ENCODE peak calls at places on chromosomes 5 and 9, in six cellular contexts. K is H9, H is IMR-90, T is H1, B is trophoblast cell, I is neuronal stem cell. E is an unnamed sample.
A peak's percentile ranks its signal among the peaks of the same experiment; 100 is the strongest.

GRCh38 chr5:16578474-16578883 is 38.3 kb downstream of the RETREG1 start:
- DNase-seq in K (no peak), H (no peak), T (no peak), B (no peak), I (no peak), E (no peak)

GRCh38 chr5:90640484-90641059 is 82.0 kb downstream of the ADGRV1 start:
- DNase-seq in K (no peak), H (no peak), T (no peak), B (no peak), I (no peak), E (no peak)

GRCh38 chr5:137834498-137834897 is 33.2 kb upstream of the MYOT start:
- DNase-seq in K (no peak), H (no peak), T (no peak), B (no peak), I (peak; percentile 5), E (no peak)

GRCh38 chr9:69818946-69819345 is 1.7 kb upstream of the CFAP95 start:
- DNase-seq in K (no peak), H (peak; percentile 41), T (no peak), B (no peak), I (no peak), E (peak; percentile 22)

GRCh38 chr5:44002381-44002901 is 386.8 kb downstream of the FGF10 start:
- DNase-seq in K (no peak), H (peak; percentile 37), T (no peak), B (no peak), I (no peak), E (peak; percentile 45)

GRCh38 chr9:89418882-89419641 is 78.9 kb downstream of the SEMA4D start:
- DNase-seq in K (no peak), H (no peak), T (no peak), B (no peak), I (no peak), E (no peak)

GRCh38 chr9:127451681-127452480 is 571 bp downstream of the LRSAM1 start:
- DNase-seq in K (peak; percentile 68), H (peak; percentile 57), T (peak; percentile 75), B (peak; percentile 56), I (no peak), E (peak; percentile 80)

GRCh38 chr5:144547098-144547499 is 376.4 kb downstream of the KCTD16 start:
- DNase-seq in K (no peak), H (peak; percentile 3), T (no peak), B (peak; percentile 39), I (no peak), E (no peak)

GRCh38 chr5:61702784-61703183 is 370.7 kb downstream of the ZSWIM6 start:
- DNase-seq in K (no peak), H (no peak), T (no peak), B (no peak), I (no peak), E (no peak)

GRCh38 chr5:72949481-72949880 is 6.4 kb upstream of the FCHO2 start:
- DNase-seq in K (no peak), H (no peak), T (no peak), B (no peak), I (no peak), E (no peak)

GRCh38 chr5:125412561-125413535 is 666.4 kb upstream of the ZNF608 start:
- DNase-seq in K (peak; percentile 87), H (peak; percentile 91), T (peak; percentile 62), B (peak; percentile 41), I (peak; percentile 80), E (peak; percentile 96)

GRCh38 chr5:148740966-148741742 is 85.3 kb upstream of the ADRB2 start:
- DNase-seq in K (no peak), H (peak; percentile 85), T (no peak), B (peak; percentile 78), I (peak; percentile 33), E (peak; percentile 74)

GRCh38 chr5:73448451-73449136 is at the start of gene FOXD1:
- DNase-seq in K (peak; percentile 93), H (peak; percentile 97), T (peak; percentile 88), B (peak; percentile 74), I (no peak), E (peak; percentile 94)

GRCh38 chr9:95815153-95815552 is 60.3 kb upstream of the ERCC6L2 start:
- DNase-seq in K (no peak), H (peak; percentile 78), T (no peak), B (no peak), I (no peak), E (peak; percentile 92)

GRCh38 chr9:3820643-3821042 is 294.8 kb upstream of the RFX3 start:
- DNase-seq in K (no peak), H (no peak), T (no peak), B (no peak), I (no peak), E (no peak)

GRCh38 chr5:149583394-149583793 is 2.1 kb downstream of the ARHGEF37 start:
- DNase-seq in K (no peak), H (no peak), T (no peak), B (no peak), I (no peak), E (no peak)

GRCh38 chr9:131382850-131383729 is 10.8 kb upstream of the PRRC2B start:
- DNase-seq in K (peak; percentile 79), H (peak; percentile 92), T (peak; percentile 52), B (peak; percentile 77), I (peak; percentile 80), E (peak; percentile 79)

GRCh38 chr9:28741459-28741858 is 1168.2 kb upstream of the C9orf72 start:
- DNase-seq in K (no peak), H (no peak), T (no peak), B (no peak), I (no peak), E (no peak)

GRCh38 chr9:18778846-18779245 is 254.2 kb downstream of the SAXO1 start:
- DNase-seq in K (no peak), H (no peak), T (no peak), B (no peak), I (no peak), E (no peak)

GRCh38 chr5:26388946-26389345 is 649.4 kb downstream of the CDH9 start:
- DNase-seq in K (no peak), H (no peak), T (no peak), B (no peak), I (no peak), E (no peak)

GRCh38 chr9:134215709-134216448 is 51.5 kb upstream of the RNU6ATAC start:
- DNase-seq in K (no peak), H (peak; percentile 92), T (no peak), B (peak; percentile 11), I (no peak), E (peak; percentile 99)

GRCh38 chr9:104866186-104866585 is 61.8 kb downstream of the ABCA1 start:
- DNase-seq in K (no peak), H (peak; percentile 68), T (no peak), B (peak; percentile 84), I (no peak), E (peak; percentile 61)

GRCh38 chr5:115165790-115166189 is 3.9 kb downstream of the TRIM36 start:
- DNase-seq in K (no peak), H (no peak), T (no peak), B (no peak), I (no peak), E (no peak)

GRCh38 chr5:115166744-115167393 is 2.8 kb downstream of the TRIM36 start:
- DNase-seq in K (no peak), H (no peak), T (no peak), B (no peak), I (no peak), E (no peak)

GRCh38 chr5:115160975-115161475 is 8.7 kb downstream of the TRIM36 start:
- DNase-seq in K (no peak), H (no peak), T (no peak), B (no peak), I (no peak), E (no peak)
- H3K14ac ChIP-seq in K (no peak overlapping the region), H (no peak overlapping the region), T (no peak overlapping the region), B (no peak overlapping the region), I (no peak overlapping the region), E (no peak overlapping the region)

DNA sequence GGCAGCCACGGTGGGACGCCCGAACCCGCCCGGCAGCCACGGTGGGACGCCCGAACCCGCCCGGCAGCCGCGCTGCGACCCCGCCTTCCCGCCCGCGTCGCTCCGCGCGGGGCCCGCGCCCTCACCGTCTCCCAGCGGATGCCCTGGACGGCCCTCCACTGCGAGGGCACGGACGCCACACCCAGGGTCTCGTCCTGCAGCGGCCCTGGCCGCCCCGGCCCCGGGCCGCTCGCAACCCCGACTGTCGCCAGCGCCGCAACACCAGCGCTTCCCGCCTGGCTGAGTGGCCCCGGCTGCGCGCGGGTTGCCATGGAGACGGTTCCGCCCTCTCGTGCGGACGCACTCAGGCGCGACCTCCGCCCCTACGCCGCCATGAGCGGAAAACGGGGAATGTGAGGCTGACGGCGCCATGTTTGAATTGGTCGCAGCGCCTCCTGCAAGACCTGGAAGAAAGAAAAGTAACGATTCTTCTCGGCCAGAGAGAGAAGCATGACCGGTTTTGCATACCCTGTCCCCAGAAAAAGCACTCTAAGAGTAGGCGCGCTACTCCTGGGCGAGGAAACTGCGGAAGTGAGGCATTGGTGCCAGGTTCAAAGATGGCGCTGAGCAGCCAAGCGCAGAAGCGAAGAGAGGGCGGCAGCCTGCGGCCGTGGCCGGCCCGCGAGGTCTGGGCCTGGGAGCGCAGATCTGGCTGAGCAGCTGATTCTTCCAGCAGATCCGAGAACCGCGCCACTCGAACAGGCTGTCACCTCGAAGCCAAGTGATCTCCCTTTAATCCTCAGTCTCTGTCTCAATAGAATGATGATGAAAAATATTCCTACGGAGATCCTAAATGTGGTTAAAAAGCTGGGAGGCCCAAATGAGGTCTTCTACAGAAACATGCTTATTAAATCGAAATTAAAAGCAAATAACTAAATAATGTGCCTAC is at the start of gene DYNC2I2:
- DNase-seq in K (peak; percentile 95), H (peak; percentile 90), T (peak; percentile 97), B (peak; percentile 98), I (peak; percentile 96), E (peak; percentile 94)
- H4K8ac ChIP-seq in K (peak within 1 kb of the TSS; percentile 89), H (peak within 1 kb of the TSS; percentile 100), T (peak within 1 kb of the TSS; percentile 100), B (peak within 1 kb of the TSS; percentile 99), I (no peak within 1 kb of the TSS), E (peak within 1 kb of the TSS; percentile 100)

DNA sequence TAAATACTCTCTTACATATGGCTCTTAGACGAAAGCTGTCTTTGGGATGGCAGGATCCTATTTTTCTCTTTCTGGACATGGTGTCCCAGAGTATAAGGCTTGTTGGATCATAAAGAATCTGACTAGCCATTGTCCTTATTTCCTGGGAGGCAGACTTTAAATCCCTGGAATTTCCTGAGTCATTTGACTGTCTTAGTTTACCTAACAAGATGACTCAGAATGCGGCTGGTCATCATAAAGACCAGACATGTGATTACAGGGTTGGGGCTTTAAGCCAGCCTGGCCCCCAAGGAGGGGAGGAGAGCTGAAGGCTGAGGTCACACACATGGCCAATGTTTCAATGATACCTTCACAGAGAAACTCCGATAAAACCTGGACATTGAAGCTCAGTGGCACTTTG is 37.2 kb downstream of the FAM240B start:
- DNase-seq in K (no peak), H (peak; percentile 84), T (no peak), B (peak; percentile 86), I (no peak), E (peak; percentile 96)
- H3K14ac ChIP-seq in K (no peak overlapping the region), H (no peak overlapping the region), T (no peak overlapping the region), B (peak overlapping the region; percentile 79), I (no peak overlapping the region), E (no peak overlapping the region)

GRCh38 chr5:142295084-142295758 is 29.6 kb downstream of the SPRY4 start:
- DNase-seq in K (peak; percentile 69), H (peak; percentile 23), T (peak; percentile 69), B (peak; percentile 39), I (no peak), E (peak; percentile 78)

GRCh38 chr5:142298789-142299188 is 26.0 kb downstream of the SPRY4 start:
- DNase-seq in K (no peak), H (no peak), T (no peak), B (no peak), I (no peak), E (no peak)

GRCh38 chr5:142296914-142297417 is 27.9 kb downstream of the SPRY4 start:
- DNase-seq in K (no peak), H (peak; percentile 90), T (no peak), B (no peak), I (no peak), E (peak; percentile 95)

GRCh38 chr5:142293486-142293885 is 31.3 kb downstream of the SPRY4 start:
- DNase-seq in K (no peak), H (peak; percentile 71), T (no peak), B (no peak), I (no peak), E (no peak)

GRCh38 chr5:142295960-142296860 is 28.6 kb downstream of the SPRY4 start:
- DNase-seq in K (no peak), H (no peak), T (no peak), B (no peak), I (no peak), E (no peak)
- H4K8ac ChIP-seq in K (no peak overlapping the region), H (peak overlapping the region; percentile 97), T (no peak overlapping the region), B (peak overlapping the region; percentile 55), I (no peak overlapping the region), E (peak overlapping the region; percentile 51)

E was measured in mesenchymal stem cell.